ENCODE peak calls at places on chromosomes 12 and 14, in nine cellular contexts. One of them, this sample, is unnamed.

GRCh38 chr14:67276131-67276530 is 34.9 kb downstream of the PALS1 start:
- DNase-seq in RWPE1: no peak
- DNase-seq in nucleus accumbens: no peak
- DNase-seq in C1 segment of cervical spinal cord: no peak
- DNase-seq in stromal cell of bone marrow: no peak
- DNase-seq in dermis microvascular lymphatic vessel endothelial cell: peak
- DNase-seq in AG04450: no peak
- DNase-seq in SK-N-DZ: no peak
- DNase-seq in mesendoderm: no peak
- DNase-seq in this sample: no peak

GRCh38 chr14:55556929-55557623 is 22.9 kb upstream of the KTN1 start:
- DNase-seq in RWPE1: peak
- DNase-seq in SK-N-DZ: peak
- DNase-seq in C1 segment of cervical spinal cord: peak
- DNase-seq in AG04450: peak
- DNase-seq in dermis microvascular lymphatic vessel endothelial cell: peak
- DNase-seq in mesendoderm: peak
- DNase-seq in stromal cell of bone marrow: peak
- DNase-seq in nucleus accumbens: no peak
- DNase-seq in this sample: no peak

GRCh38 chr12:54419088-54419887 is at the start of gene ITGA5:
- DNase-seq in stromal cell of bone marrow: peak
- DNase-seq in dermis microvascular lymphatic vessel endothelial cell: no peak
- DNase-seq in SK-N-DZ: no peak
- DNase-seq in RWPE1: peak
- DNase-seq in nucleus accumbens: no peak
- DNase-seq in AG04450: no peak
- DNase-seq in mesendoderm: peak
- DNase-seq in C1 segment of cervical spinal cord: peak
- DNase-seq in this sample: no peak

GRCh38 chr12:113634982-113635381 is 163.3 kb upstream of the LHX5 start:
- DNase-seq in mesendoderm: no peak
- DNase-seq in dermis microvascular lymphatic vessel endothelial cell: no peak
- DNase-seq in nucleus accumbens: no peak
- DNase-seq in C1 segment of cervical spinal cord: no peak
- DNase-seq in RWPE1: no peak
- DNase-seq in AG04450: no peak
- DNase-seq in SK-N-DZ: no peak
- DNase-seq in stromal cell of bone marrow: no peak
- DNase-seq in this sample: no peak

GRCh38 chr14:76926521-76927251 is 100.5 kb downstream of the LRRC74A start:
- DNase-seq in nucleus accumbens: peak
- DNase-seq in dermis microvascular lymphatic vessel endothelial cell: no peak
- DNase-seq in stromal cell of bone marrow: peak
- DNase-seq in SK-N-DZ: peak
- DNase-seq in RWPE1: no peak
- DNase-seq in mesendoderm: no peak
- DNase-seq in AG04450: no peak
- DNase-seq in C1 segment of cervical spinal cord: no peak
- DNase-seq in this sample: no peak

GRCh38 chr12:15677207-15677606 is 112.0 kb downstream of the EPS8 start:
- DNase-seq in AG04450: no peak
- DNase-seq in C1 segment of cervical spinal cord: no peak
- DNase-seq in stromal cell of bone marrow: no peak
- DNase-seq in mesendoderm: peak
- DNase-seq in nucleus accumbens: no peak
- DNase-seq in RWPE1: no peak
- DNase-seq in SK-N-DZ: no peak
- DNase-seq in dermis microvascular lymphatic vessel endothelial cell: no peak
- DNase-seq in this sample: no peak

GRCh38 chr12:29634057-29634456 is 136.6 kb upstream of the OVCH1 start:
- DNase-seq in dermis microvascular lymphatic vessel endothelial cell: no peak
- DNase-seq in RWPE1: no peak
- DNase-seq in SK-N-DZ: no peak
- DNase-seq in mesendoderm: peak
- DNase-seq in stromal cell of bone marrow: peak
- DNase-seq in nucleus accumbens: no peak
- DNase-seq in C1 segment of cervical spinal cord: no peak
- DNase-seq in AG04450: no peak
- DNase-seq in this sample: no peak

GRCh38 chr14:71720978-71721624 is 211.1 kb upstream of the RGS6 start:
- DNase-seq in stromal cell of bone marrow: peak
- DNase-seq in mesendoderm: peak
- DNase-seq in dermis microvascular lymphatic vessel endothelial cell: peak
- DNase-seq in AG04450: no peak
- DNase-seq in RWPE1: peak
- DNase-seq in C1 segment of cervical spinal cord: peak
- DNase-seq in nucleus accumbens: no peak
- DNase-seq in SK-N-DZ: peak
- DNase-seq in this sample: no peak

GRCh38 chr14:97179573-97179972 is 382.4 kb downstream of the VRK1 start:
- DNase-seq in dermis microvascular lymphatic vessel endothelial cell: no peak
- DNase-seq in mesendoderm: peak
- DNase-seq in SK-N-DZ: no peak
- DNase-seq in nucleus accumbens: no peak
- DNase-seq in AG04450: no peak
- DNase-seq in RWPE1: no peak
- DNase-seq in stromal cell of bone marrow: no peak
- DNase-seq in C1 segment of cervical spinal cord: no peak
- DNase-seq in this sample: no peak

GRCh38 chr14:48936352-48936751 is 649.8 kb downstream of the RPS29 start:
- DNase-seq in stromal cell of bone marrow: no peak
- DNase-seq in C1 segment of cervical spinal cord: no peak
- DNase-seq in AG04450: no peak
- DNase-seq in dermis microvascular lymphatic vessel endothelial cell: no peak
- DNase-seq in RWPE1: peak
- DNase-seq in SK-N-DZ: no peak
- DNase-seq in mesendoderm: no peak
- DNase-seq in nucleus accumbens: no peak
- DNase-seq in this sample: no peak

GRCh38 chr14:103427485-103428443 is 42.5 kb downstream of the MARK3 start:
- DNase-seq in AG04450: no peak
- DNase-seq in dermis microvascular lymphatic vessel endothelial cell: no peak
- DNase-seq in SK-N-DZ: no peak
- DNase-seq in mesendoderm: peak
- DNase-seq in stromal cell of bone marrow: peak
- DNase-seq in C1 segment of cervical spinal cord: peak
- DNase-seq in RWPE1: no peak
- DNase-seq in nucleus accumbens: no peak
- DNase-seq in this sample: no peak

GRCh38 chr12:51923506-51924365 is 16.4 kb downstream of the ACVRL1 start:
- DNase-seq in dermis microvascular lymphatic vessel endothelial cell: no peak
- DNase-seq in C1 segment of cervical spinal cord: peak
- DNase-seq in SK-N-DZ: no peak
- DNase-seq in nucleus accumbens: no peak
- DNase-seq in RWPE1: no peak
- DNase-seq in AG04450: no peak
- DNase-seq in mesendoderm: peak
- DNase-seq in stromal cell of bone marrow: no peak
- DNase-seq in this sample: peak

GRCh38 chr12:38161123-38162000 is 155.2 kb upstream of the ALG10B start:
- DNase-seq in dermis microvascular lymphatic vessel endothelial cell: no peak
- DNase-seq in nucleus accumbens: no peak
- DNase-seq in stromal cell of bone marrow: no peak
- DNase-seq in AG04450: no peak
- DNase-seq in RWPE1: no peak
- DNase-seq in mesendoderm: peak
- DNase-seq in SK-N-DZ: no peak
- DNase-seq in C1 segment of cervical spinal cord: no peak
- DNase-seq in this sample: no peak

GRCh38 chr12:110256780-110257431 is 24.1 kb upstream of the ATP2A2 start:
- DNase-seq in AG04450: no peak
- DNase-seq in mesendoderm: no peak
- DNase-seq in nucleus accumbens: no peak
- DNase-seq in stromal cell of bone marrow: no peak
- DNase-seq in dermis microvascular lymphatic vessel endothelial cell: no peak
- DNase-seq in RWPE1: no peak
- DNase-seq in SK-N-DZ: no peak
- DNase-seq in C1 segment of cervical spinal cord: no peak
- DNase-seq in this sample: no peak

GRCh38 chr12:15956413-15957185 is 45.5 kb downstream of the DERA start:
- DNase-seq in RWPE1: peak
- DNase-seq in nucleus accumbens: no peak
- DNase-seq in dermis microvascular lymphatic vessel endothelial cell: no peak
- DNase-seq in AG04450: no peak
- DNase-seq in C1 segment of cervical spinal cord: no peak
- DNase-seq in mesendoderm: no peak
- DNase-seq in stromal cell of bone marrow: no peak
- DNase-seq in SK-N-DZ: no peak
- DNase-seq in this sample: no peak

GRCh38 chr12:46843811-46844210 is 18.0 kb upstream of the SLC38A4 start:
- DNase-seq in C1 segment of cervical spinal cord: no peak
- DNase-seq in RWPE1: no peak
- DNase-seq in mesendoderm: no peak
- DNase-seq in SK-N-DZ: no peak
- DNase-seq in stromal cell of bone marrow: peak
- DNase-seq in AG04450: no peak
- DNase-seq in nucleus accumbens: no peak
- DNase-seq in dermis microvascular lymphatic vessel endothelial cell: no peak
- DNase-seq in this sample: no peak

GRCh38 chr12:69821441-69822204 is 3.4 kb upstream of the MYRFL start:
- DNase-seq in AG04450: peak
- DNase-seq in nucleus accumbens: no peak
- DNase-seq in RWPE1: peak
- DNase-seq in SK-N-DZ: no peak
- DNase-seq in dermis microvascular lymphatic vessel endothelial cell: peak
- DNase-seq in mesendoderm: no peak
- DNase-seq in C1 segment of cervical spinal cord: no peak
- DNase-seq in stromal cell of bone marrow: no peak
- DNase-seq in this sample: no peak

GRCh38 chr14:50836515-50836914 is 5.6 kb upstream of the NIN start:
- DNase-seq in nucleus accumbens: no peak
- DNase-seq in RWPE1: no peak
- DNase-seq in SK-N-DZ: no peak
- DNase-seq in C1 segment of cervical spinal cord: no peak
- DNase-seq in mesendoderm: no peak
- DNase-seq in AG04450: no peak
- DNase-seq in dermis microvascular lymphatic vessel endothelial cell: no peak
- DNase-seq in stromal cell of bone marrow: no peak
- DNase-seq in this sample: no peak

GRCh38 chr14:69636051-69636639 is 24.7 kb downstream of the SUSD6 start:
- DNase-seq in nucleus accumbens: no peak
- DNase-seq in C1 segment of cervical spinal cord: no peak
- DNase-seq in mesendoderm: no peak
- DNase-seq in SK-N-DZ: no peak
- DNase-seq in stromal cell of bone marrow: no peak
- DNase-seq in dermis microvascular lymphatic vessel endothelial cell: no peak
- DNase-seq in RWPE1: no peak
- DNase-seq in AG04450: no peak
- DNase-seq in this sample: no peak

GRCh38 chr12:43238281-43238680 is 313.7 kb downstream of the ADAMTS20 start:
- DNase-seq in C1 segment of cervical spinal cord: no peak
- DNase-seq in AG04450: no peak
- DNase-seq in nucleus accumbens: no peak
- DNase-seq in stromal cell of bone marrow: no peak
- DNase-seq in mesendoderm: no peak
- DNase-seq in SK-N-DZ: no peak
- DNase-seq in dermis microvascular lymphatic vessel endothelial cell: no peak
- DNase-seq in RWPE1: no peak
- DNase-seq in this sample: no peak

GRCh38 chr12:72075891-72076557 is 137.4 kb downstream of the TPH2 start:
- DNase-seq in dermis microvascular lymphatic vessel endothelial cell: no peak
- DNase-seq in C1 segment of cervical spinal cord: no peak
- DNase-seq in nucleus accumbens: no peak
- DNase-seq in mesendoderm: no peak
- DNase-seq in RWPE1: no peak
- DNase-seq in AG04450: no peak
- DNase-seq in SK-N-DZ: peak
- DNase-seq in stromal cell of bone marrow: no peak
- DNase-seq in this sample: no peak

GRCh38 chr14:92890830-92891598 is 31.9 kb upstream of the CHGA start:
- DNase-seq in C1 segment of cervical spinal cord: no peak
- DNase-seq in mesendoderm: no peak
- DNase-seq in AG04450: no peak
- DNase-seq in RWPE1: no peak
- DNase-seq in nucleus accumbens: no peak
- DNase-seq in SK-N-DZ: no peak
- DNase-seq in stromal cell of bone marrow: no peak
- DNase-seq in dermis microvascular lymphatic vessel endothelial cell: peak
- DNase-seq in this sample: peak

GRCh38 chr12:132222096-132222807 is 78.0 kb downstream of the NOC4L start:
- DNase-seq in mesendoderm: peak
- DNase-seq in stromal cell of bone marrow: no peak
- DNase-seq in RWPE1: peak
- DNase-seq in AG04450: no peak
- DNase-seq in C1 segment of cervical spinal cord: no peak
- DNase-seq in SK-N-DZ: peak
- DNase-seq in nucleus accumbens: no peak
- DNase-seq in dermis microvascular lymphatic vessel endothelial cell: no peak
- DNase-seq in this sample: no peak

GRCh38 chr14:36091096-36091495 is 85.4 kb downstream of the PTCSC3 start:
- DNase-seq in AG04450: peak
- DNase-seq in mesendoderm: peak
- DNase-seq in stromal cell of bone marrow: peak
- DNase-seq in C1 segment of cervical spinal cord: peak
- DNase-seq in RWPE1: peak
- DNase-seq in dermis microvascular lymphatic vessel endothelial cell: no peak
- DNase-seq in nucleus accumbens: no peak
- DNase-seq in SK-N-DZ: no peak
- DNase-seq in this sample: no peak

GRCh38 chr12:61993734-61994345 is 266.4 kb upstream of the USP15 start:
- DNase-seq in dermis microvascular lymphatic vessel endothelial cell: no peak
- DNase-seq in mesendoderm: peak
- DNase-seq in SK-N-DZ: peak
- DNase-seq in RWPE1: peak
- DNase-seq in stromal cell of bone marrow: no peak
- DNase-seq in C1 segment of cervical spinal cord: no peak
- DNase-seq in nucleus accumbens: no peak
- DNase-seq in AG04450: no peak
- DNase-seq in this sample: no peak

GRCh38 chr14:103070263-103070885 is 13.0 kb upstream of the CDC42BPB start:
- DNase-seq in stromal cell of bone marrow: no peak
- DNase-seq in C1 segment of cervical spinal cord: no peak
- DNase-seq in dermis microvascular lymphatic vessel endothelial cell: no peak
- DNase-seq in AG04450: no peak
- DNase-seq in RWPE1: no peak
- DNase-seq in mesendoderm: no peak
- DNase-seq in SK-N-DZ: no peak
- DNase-seq in nucleus accumbens: no peak
- DNase-seq in this sample: no peak

GRCh38 chr12:4272976-4273650 is 449 bp upstream of the CCND2 start:
- DNase-seq in AG04450: no peak
- DNase-seq in C1 segment of cervical spinal cord: no peak
- DNase-seq in RWPE1: no peak
- DNase-seq in nucleus accumbens: no peak
- DNase-seq in stromal cell of bone marrow: no peak
- DNase-seq in dermis microvascular lymphatic vessel endothelial cell: no peak
- DNase-seq in SK-N-DZ: no peak
- DNase-seq in mesendoderm: peak
- DNase-seq in this sample: no peak

GRCh38 chr12:64665506-64665905 is 55.2 kb downstream of the RASSF3 start:
- DNase-seq in RWPE1: no peak
- DNase-seq in AG04450: no peak
- DNase-seq in mesendoderm: peak
- DNase-seq in nucleus accumbens: no peak
- DNase-seq in C1 segment of cervical spinal cord: no peak
- DNase-seq in dermis microvascular lymphatic vessel endothelial cell: no peak
- DNase-seq in stromal cell of bone marrow: no peak
- DNase-seq in SK-N-DZ: no peak
- DNase-seq in this sample: no peak

GRCh38 chr14:94382684-94383663 is 5.4 kb downstream of the SERPINA1 start:
- DNase-seq in RWPE1: no peak
- DNase-seq in mesendoderm: no peak
- DNase-seq in dermis microvascular lymphatic vessel endothelial cell: no peak
- DNase-seq in SK-N-DZ: no peak
- DNase-seq in AG04450: no peak
- DNase-seq in stromal cell of bone marrow: no peak
- DNase-seq in nucleus accumbens: no peak
- DNase-seq in C1 segment of cervical spinal cord: no peak
- DNase-seq in this sample: no peak

GRCh38 chr14:105926415-105927093 is 400.2 kb downstream of the TMEM121 start:
- DNase-seq in nucleus accumbens: no peak
- DNase-seq in C1 segment of cervical spinal cord: no peak
- DNase-seq in SK-N-DZ: no peak
- DNase-seq in stromal cell of bone marrow: no peak
- DNase-seq in dermis microvascular lymphatic vessel endothelial cell: no peak
- DNase-seq in RWPE1: no peak
- DNase-seq in mesendoderm: no peak
- DNase-seq in AG04450: no peak
- DNase-seq in this sample: no peak

GRCh38 chr12:111868676-111869588 is 26.9 kb downstream of the MAPKAPK5 start:
- DNase-seq in dermis microvascular lymphatic vessel endothelial cell: no peak
- DNase-seq in nucleus accumbens: no peak
- DNase-seq in SK-N-DZ: no peak
- DNase-seq in mesendoderm: no peak
- DNase-seq in AG04450: no peak
- DNase-seq in RWPE1: no peak
- DNase-seq in stromal cell of bone marrow: no peak
- DNase-seq in C1 segment of cervical spinal cord: no peak
- DNase-seq in this sample: no peak